ENCODE peak calls at places on chromosomes 16 and 17, in nine cellular contexts. W is mesenchymal stem cell; K is colonic mucosa; J is activated CD4-positive, alpha-beta T cell treated with anti-CD3 and anti-CD28 coated beads for 36 hours; S is C1 segment of cervical spinal cord; O is EL; L is CD8-positive, alpha-beta T cell; N is neuronal stem cell; M is effector CD4-positive, alpha-beta T cell. A is an unnamed sample.
A peak's percentile ranks its signal among the peaks of the same experiment; 100 is the strongest.

GRCh38 chr17:58960068-58960467 is 146.6 kb downstream of the TRIM37 start:
- DNase-seq in N (no peak), K (peak; percentile 17), O (peak; percentile 62), L (no peak), J (no peak), S (no peak), M (no peak), W (peak; percentile 22), A (peak; percentile 43)

GRCh38 chr16:46915483-46916025 is 31.4 kb downstream of the GPT2 start:
- DNase-seq in L (no peak), M (no peak), N (no peak), K (no peak), J (no peak), W (no peak), O (no peak), S (no peak), A (no peak)

GRCh38 chr16:24635900-24636610 is 93.4 kb upstream of the TNRC6A start:
- DNase-seq in J (no peak), S (peak; percentile 16), N (no peak), L (no peak), M (no peak), K (peak; percentile 61), W (peak; percentile 87), O (peak; percentile 97), A (peak; percentile 90)

GRCh38 chr17:40019140-40019991 is 4.1 kb downstream of the CSF3 start:
- DNase-seq in J (no peak), M (no peak), W (no peak), N (no peak), L (no peak), O (peak; percentile 94), S (no peak), K (no peak), A (no peak)

GRCh38 chr17:80063815-80064585 is 27.6 kb downstream of the CCDC40 start:
- DNase-seq in O (peak; percentile 60), N (no peak), K (peak; percentile 49), W (peak; percentile 95), M (no peak), J (no peak), S (no peak), L (no peak), A (peak; percentile 88)

GRCh38 chr17:1315409-1315808 is 35.9 kb downstream of the TRARG1 start:
- DNase-seq in K (no peak), O (no peak), S (no peak), N (no peak), W (no peak), L (no peak), J (no peak), M (no peak), A (no peak)

GRCh38 chr16:86509759-86510464 is 415 bp upstream of the FOXF1 start:
- DNase-seq in K (peak; percentile 58), M (no peak), J (no peak), S (no peak), N (peak; percentile 54), W (peak; percentile 97), O (peak; percentile 91), L (no peak), A (no peak)

GRCh38 chr17:34126965-34127364 is 128.1 kb upstream of the CCL2 start:
- DNase-seq in J (no peak), N (no peak), K (no peak), W (no peak), S (no peak), L (no peak), O (no peak), M (no peak), A (no peak)

GRCh38 chr17:20728181-20728580 is 148.7 kb downstream of the CDRT15L2 start:
- DNase-seq in O (no peak), N (no peak), J (no peak), L (no peak), K (no peak), M (no peak), S (no peak), W (no peak), A (no peak)

GRCh38 chr16:5820472-5820871 is 722.9 kb upstream of the EEF2KMT start:
- DNase-seq in J (no peak), S (no peak), O (no peak), N (no peak), K (no peak), L (no peak), W (no peak), M (no peak), A (no peak)

GRCh38 chr16:9351440-9351839 is 260.0 kb downstream of the HAPSTR1 start:
- DNase-seq in S (no peak), J (no peak), N (no peak), L (no peak), K (peak; percentile 46), W (no peak), M (no peak), O (no peak), A (no peak)

GRCh38 chr17:57643062-57643461 is 102.0 kb downstream of the CCDC182 start:
- DNase-seq in J (no peak), N (no peak), L (no peak), W (no peak), O (no peak), S (no peak), K (no peak), M (no peak), A (no peak)

GRCh38 chr16:68734782-68735181 is 2.3 kb upstream of the CDH1 start:
- DNase-seq in W (no peak), S (no peak), J (no peak), N (no peak), K (no peak), O (no peak), M (no peak), L (no peak), A (no peak)

GRCh38 chr17:46722662-46723285 is 95.7 kb downstream of the WNT3 start:
- DNase-seq in J (no peak), W (no peak), L (no peak), S (no peak), M (no peak), K (no peak), O (no peak), N (no peak), A (no peak)

GRCh38 chr16:66551362-66551761 is 1.0 kb upstream of the CKLF start:
- DNase-seq in W (peak; percentile 41), N (no peak), O (peak; percentile 52), K (peak; percentile 47), S (peak; percentile 21), J (peak; percentile 74), M (peak; percentile 56), L (peak; percentile 62), A (peak; percentile 37)

GRCh38 chr17:39252788-39253460 is 27.2 kb upstream of the STAC2 start:
- DNase-seq in L (no peak), K (no peak), O (no peak), M (no peak), J (no peak), W (no peak), N (no peak), S (no peak), A (no peak)

GRCh38 chr16:86289907-86290306 is 220.4 kb upstream of the FOXF1 start:
- DNase-seq in N (no peak), W (no peak), L (no peak), O (no peak), M (no peak), S (no peak), K (no peak), J (no peak), A (no peak)

GRCh38 chr17:59074494-59074893 is 32.2 kb downstream of the TRIM37 start:
- DNase-seq in K (no peak), M (no peak), J (no peak), O (peak; percentile 72), W (peak; percentile 33), L (no peak), N (no peak), S (no peak), A (peak; percentile 24)

GRCh38 chr17:3639981-3640596 is 3.5 kb downstream of the CTNS start:
- DNase-seq in O (no peak), N (no peak), M (no peak), L (no peak), J (peak; percentile 66), K (no peak), W (no peak), S (no peak), A (peak; percentile 75)

GRCh38 chr16:81403601-81404391 is 40.8 kb upstream of the CMIP start:
- DNase-seq in S (peak; percentile 65), M (peak; percentile 74), K (peak; percentile 89), W (peak; percentile 75), L (peak; percentile 88), N (peak; percentile 81), O (peak; percentile 80), J (peak; percentile 92), A (peak; percentile 78)

GRCh38 chr17:75487351-75488070 is 27.8 kb downstream of the CASKIN2 start:
- DNase-seq in N (no peak), O (no peak), M (no peak), J (peak; percentile 56), L (peak; percentile 53), W (peak; percentile 4), K (peak; percentile 36), S (peak; percentile 38), A (no peak)

GRCh38 chr17:16281351-16281750 is 64.3 kb downstream of the PIGL start:
- DNase-seq in J (no peak), N (no peak), O (peak; percentile 80), W (peak; percentile 58), M (no peak), S (no peak), K (no peak), L (no peak), A (peak; percentile 26)

GRCh38 chr17:20721151-20721550 is 141.6 kb downstream of the CDRT15L2 start:
- DNase-seq in W (no peak), M (no peak), K (no peak), S (no peak), O (no peak), J (no peak), L (no peak), N (no peak), A (no peak)

GRCh38 chr17:44871546-44871945 is 23.9 kb downstream of the HIGD1B start:
- DNase-seq in S (no peak), N (no peak), M (no peak), O (no peak), L (no peak), W (no peak), K (no peak), J (no peak), A (no peak)

A was measured in myocyte.